ENCODE peak calls at places on chromosome X, in seven cellular contexts. One of them, this sample, is unnamed.

GRCh38 chrX:152821145-152821765 is 9.3 kb downstream of the CETN2 start:
- DNase-seq in lung: no peak
- DNase-seq in heart left ventricle: no peak
- DNase-seq in tibial artery: no peak
- DNase-seq in AG04450: no peak
- DNase-seq in adrenal gland: peak
- DNase-seq in AG09309: no peak
- DNase-seq in this sample: no peak

GRCh38 chrX:101078716-101079115 is at the start of gene TMEM35A:
- DNase-seq in lung: no peak
- DNase-seq in heart left ventricle: no peak
- DNase-seq in tibial artery: no peak
- DNase-seq in AG04450: peak
- DNase-seq in adrenal gland: no peak
- DNase-seq in AG09309: no peak
- DNase-seq in this sample: no peak

GRCh38 chrX:131802836-131803626 is 220.1 kb upstream of the STK26 start:
- DNase-seq in lung: peak
- DNase-seq in heart left ventricle: peak
- DNase-seq in tibial artery: no peak
- DNase-seq in AG04450: no peak
- DNase-seq in adrenal gland: peak
- DNase-seq in AG09309: no peak
- DNase-seq in this sample: no peak

GRCh38 chrX:53716328-53717088 is 30.0 kb upstream of the HUWE1 start:
- DNase-seq in lung: no peak
- DNase-seq in heart left ventricle: no peak
- DNase-seq in tibial artery: no peak
- DNase-seq in AG04450: no peak
- DNase-seq in adrenal gland: no peak
- DNase-seq in AG09309: no peak
- DNase-seq in this sample: no peak

GRCh38 chrX:44314259-44314734 is 29.2 kb downstream of the EFHC2 start:
- DNase-seq in lung: no peak
- DNase-seq in heart left ventricle: peak
- DNase-seq in tibial artery: no peak
- DNase-seq in AG04450: peak
- DNase-seq in adrenal gland: no peak
- DNase-seq in AG09309: no peak
- DNase-seq in this sample: no peak

GRCh38 chrX:133792198-133792953 is 193.0 kb downstream of the GPC3 start:
- DNase-seq in lung: peak
- DNase-seq in heart left ventricle: peak
- DNase-seq in tibial artery: peak
- DNase-seq in AG04450: peak
- DNase-seq in adrenal gland: peak
- DNase-seq in AG09309: peak
- DNase-seq in this sample: peak

GRCh38 chrX:73817381-73818199 is 254.6 kb downstream of the CHIC1 start:
- DNase-seq in lung: no peak
- DNase-seq in heart left ventricle: no peak
- DNase-seq in tibial artery: no peak
- DNase-seq in AG04450: no peak
- DNase-seq in adrenal gland: no peak
- DNase-seq in AG09309: no peak
- DNase-seq in this sample: no peak

GRCh38 chrX:37627602-37628001 is 56.1 kb downstream of the LANCL3 start:
- DNase-seq in lung: no peak
- DNase-seq in heart left ventricle: no peak
- DNase-seq in tibial artery: no peak
- DNase-seq in AG04450: no peak
- DNase-seq in adrenal gland: no peak
- DNase-seq in AG09309: no peak
- DNase-seq in this sample: no peak

GRCh38 chrX:133570549-133570948 is 155.3 kb upstream of the GPC4 start:
- DNase-seq in lung: no peak
- DNase-seq in heart left ventricle: no peak
- DNase-seq in tibial artery: no peak
- DNase-seq in AG04450: no peak
- DNase-seq in adrenal gland: no peak
- DNase-seq in AG09309: peak
- DNase-seq in this sample: no peak

GRCh38 chrX:38276089-38276488 is 51.2 kb downstream of the RPGR start:
- DNase-seq in lung: no peak
- DNase-seq in heart left ventricle: no peak
- DNase-seq in tibial artery: no peak
- DNase-seq in AG04450: no peak
- DNase-seq in adrenal gland: no peak
- DNase-seq in AG09309: no peak
- DNase-seq in this sample: no peak

GRCh38 chrX:77755561-77755960 is 30.5 kb downstream of the ATRX start:
- DNase-seq in lung: no peak
- DNase-seq in heart left ventricle: no peak
- DNase-seq in tibial artery: no peak
- DNase-seq in AG04450: no peak
- DNase-seq in adrenal gland: no peak
- DNase-seq in AG09309: no peak
- DNase-seq in this sample: no peak

GRCh38 chrX:118016422-118016821 is 100.2 kb downstream of the KLHL13 start:
- DNase-seq in lung: no peak
- DNase-seq in heart left ventricle: no peak
- DNase-seq in tibial artery: no peak
- DNase-seq in AG04450: no peak
- DNase-seq in adrenal gland: no peak
- DNase-seq in AG09309: no peak
- DNase-seq in this sample: no peak

GRCh38 chrX:13888284-13888683 is 71.4 kb upstream of the GPM6B start:
- DNase-seq in lung: no peak
- DNase-seq in heart left ventricle: no peak
- DNase-seq in tibial artery: no peak
- DNase-seq in AG04450: no peak
- DNase-seq in adrenal gland: no peak
- DNase-seq in AG09309: no peak
- DNase-seq in this sample: no peak

GRCh38 chrX:52271212-52271611 is 86.5 kb downstream of the MAGED4 start:
- DNase-seq in lung: no peak
- DNase-seq in heart left ventricle: no peak
- DNase-seq in tibial artery: no peak
- DNase-seq in AG04450: no peak
- DNase-seq in adrenal gland: no peak
- DNase-seq in AG09309: no peak
- DNase-seq in this sample: no peak

GRCh38 chrX:46838974-46839480 is 2.2 kb downstream of the RP2 start:
- DNase-seq in lung: no peak
- DNase-seq in heart left ventricle: no peak
- DNase-seq in tibial artery: no peak
- DNase-seq in AG04450: no peak
- DNase-seq in adrenal gland: no peak
- DNase-seq in AG09309: no peak
- DNase-seq in this sample: no peak

GRCh38 chrX:150700107-150700506 is 6.9 kb downstream of the MTMR1 start:
- DNase-seq in lung: no peak
- DNase-seq in heart left ventricle: no peak
- DNase-seq in tibial artery: no peak
- DNase-seq in AG04450: no peak
- DNase-seq in adrenal gland: no peak
- DNase-seq in AG09309: no peak
- DNase-seq in this sample: no peak

GRCh38 chrX:52509916-52510315 is 6.9 kb downstream of the XAGE1B start:
- DNase-seq in lung: no peak
- DNase-seq in heart left ventricle: no peak
- DNase-seq in tibial artery: no peak
- DNase-seq in AG04450: no peak
- DNase-seq in adrenal gland: no peak
- DNase-seq in AG09309: no peak
- DNase-seq in this sample: no peak

GRCh38 chrX:154096140-154097002 is 1.1 kb downstream of the MECP2 start:
- DNase-seq in lung: no peak
- DNase-seq in heart left ventricle: peak
- DNase-seq in tibial artery: peak
- DNase-seq in AG04450: no peak
- DNase-seq in adrenal gland: peak
- DNase-seq in AG09309: no peak
- DNase-seq in this sample: no peak

GRCh38 chrX:15087747-15088146 is 182.1 kb downstream of the ASB9 start:
- DNase-seq in lung: no peak
- DNase-seq in heart left ventricle: no peak
- DNase-seq in tibial artery: no peak
- DNase-seq in AG04450: no peak
- DNase-seq in adrenal gland: no peak
- DNase-seq in AG09309: no peak
- DNase-seq in this sample: no peak

GRCh38 chrX:23841847-23842522 is 59.0 kb downstream of the SAT1 start:
- DNase-seq in lung: no peak
- DNase-seq in heart left ventricle: no peak
- DNase-seq in tibial artery: no peak
- DNase-seq in AG04450: no peak
- DNase-seq in adrenal gland: no peak
- DNase-seq in AG09309: no peak
- DNase-seq in this sample: no peak

GRCh38 chrX:30990361-30990760 is 81.5 kb downstream of the FTHL17 start:
- DNase-seq in lung: no peak
- DNase-seq in heart left ventricle: no peak
- DNase-seq in tibial artery: no peak
- DNase-seq in AG04450: no peak
- DNase-seq in adrenal gland: no peak
- DNase-seq in AG09309: no peak
- DNase-seq in this sample: no peak

GRCh38 chrX:30995060-30995700 is 76.7 kb downstream of the FTHL17 start:
- DNase-seq in lung: no peak
- DNase-seq in heart left ventricle: no peak
- DNase-seq in tibial artery: no peak
- DNase-seq in AG04450: no peak
- DNase-seq in adrenal gland: no peak
- DNase-seq in AG09309: no peak
- DNase-seq in this sample: no peak

GRCh38 chrX:30995705-30996104 is 76.1 kb downstream of the FTHL17 start:
- DNase-seq in lung: no peak
- DNase-seq in heart left ventricle: no peak
- DNase-seq in tibial artery: no peak
- DNase-seq in AG04450: no peak
- DNase-seq in adrenal gland: no peak
- DNase-seq in AG09309: no peak
- DNase-seq in this sample: no peak

DNA sequence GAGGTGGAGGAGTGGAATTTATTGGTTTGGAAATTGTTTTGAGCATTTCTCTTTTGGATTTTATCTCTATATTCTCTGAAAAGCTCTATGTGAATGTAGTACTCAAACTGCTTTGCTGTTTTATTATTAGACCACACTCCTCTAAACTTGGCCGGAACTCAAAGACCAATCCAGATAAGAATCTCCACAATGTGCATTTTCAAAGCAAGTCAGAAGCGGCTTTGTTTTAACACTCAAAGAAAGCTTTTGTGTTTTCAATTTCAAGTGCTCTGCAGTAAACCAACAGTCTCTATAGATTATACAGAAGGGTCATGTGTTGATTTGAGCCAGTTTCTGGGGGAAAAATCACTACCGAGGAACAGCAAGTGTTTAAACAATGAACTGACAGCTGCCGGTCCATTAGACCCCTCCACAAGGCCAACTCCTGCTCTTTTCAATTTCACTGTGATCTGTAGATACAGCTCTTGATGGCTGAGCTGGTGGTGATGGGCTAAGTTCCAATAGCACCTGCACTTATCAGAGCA is 79.4 kb downstream of the FTHL17 start:
- DNase-seq in lung: no peak
- DNase-seq in heart left ventricle: no peak
- DNase-seq in tibial artery: no peak
- DNase-seq in AG04450: no peak
- DNase-seq in adrenal gland: no peak
- DNase-seq in AG09309: no peak
- DNase-seq in this sample: no peak
- TF ChIP-seq CTCF in lung: no peak
- TF ChIP-seq CTCF in heart left ventricle: no peak
- TF ChIP-seq CTCF in tibial artery: no peak
- TF ChIP-seq CTCF in AG04450: no peak
- TF ChIP-seq CTCF in adrenal gland: no peak
- TF ChIP-seq CTCF in AG09309: no peak
- TF ChIP-seq CTCF in this sample: no peak

GRCh38 chrX:34332336-34332735 is 200.2 kb upstream of the FAM47A start:
- DNase-seq in lung: no peak
- DNase-seq in heart left ventricle: no peak
- DNase-seq in tibial artery: no peak
- DNase-seq in AG04450: no peak
- DNase-seq in adrenal gland: no peak
- DNase-seq in AG09309: no peak
- DNase-seq in this sample: no peak
- TF ChIP-seq CTCF in lung: no peak
- TF ChIP-seq CTCF in heart left ventricle: no peak
- TF ChIP-seq CTCF in tibial artery: no peak
- TF ChIP-seq CTCF in AG04450: no peak
- TF ChIP-seq CTCF in adrenal gland: no peak
- TF ChIP-seq CTCF in AG09309: no peak
- TF ChIP-seq CTCF in this sample: no peak

DNA sequence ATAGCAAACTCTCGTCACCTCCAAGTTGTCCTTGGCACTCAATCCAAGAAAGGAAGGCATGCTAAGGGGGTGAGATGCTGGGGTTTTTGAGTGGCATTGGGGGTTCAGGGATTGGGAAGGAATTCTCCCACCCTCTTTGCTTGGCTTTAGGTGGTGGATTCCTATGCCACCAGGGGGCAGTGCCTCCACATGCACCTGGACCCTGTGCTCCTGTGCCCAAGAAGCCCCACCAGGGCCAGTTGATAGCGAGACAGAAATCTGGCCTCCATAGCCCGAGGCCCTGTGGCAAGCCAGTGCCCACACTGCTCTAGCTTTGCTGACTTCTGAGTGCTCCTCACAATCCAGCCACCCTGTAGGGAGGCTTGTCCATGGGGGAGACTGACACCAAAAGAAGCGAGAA is 2.0 kb upstream of the FATE1 start:
- DNase-seq in lung: no peak
- DNase-seq in heart left ventricle: no peak
- DNase-seq in tibial artery: no peak
- DNase-seq in AG04450: no peak
- DNase-seq in adrenal gland: no peak
- DNase-seq in AG09309: no peak
- DNase-seq in this sample: peak
- TF ChIP-seq CTCF in lung: no peak
- TF ChIP-seq CTCF in heart left ventricle: peak
- TF ChIP-seq CTCF in tibial artery: no peak
- TF ChIP-seq CTCF in AG04450: peak
- TF ChIP-seq CTCF in adrenal gland: peak
- TF ChIP-seq CTCF in AG09309: peak
- TF ChIP-seq CTCF in this sample: peak

GRCh38 chrX:88612870-88613329 is 134.1 kb upstream of the CPXCR1 start:
- DNase-seq in lung: no peak
- DNase-seq in heart left ventricle: no peak
- DNase-seq in tibial artery: no peak
- DNase-seq in AG04450: no peak
- DNase-seq in adrenal gland: no peak
- DNase-seq in AG09309: no peak
- DNase-seq in this sample: no peak

DNA sequence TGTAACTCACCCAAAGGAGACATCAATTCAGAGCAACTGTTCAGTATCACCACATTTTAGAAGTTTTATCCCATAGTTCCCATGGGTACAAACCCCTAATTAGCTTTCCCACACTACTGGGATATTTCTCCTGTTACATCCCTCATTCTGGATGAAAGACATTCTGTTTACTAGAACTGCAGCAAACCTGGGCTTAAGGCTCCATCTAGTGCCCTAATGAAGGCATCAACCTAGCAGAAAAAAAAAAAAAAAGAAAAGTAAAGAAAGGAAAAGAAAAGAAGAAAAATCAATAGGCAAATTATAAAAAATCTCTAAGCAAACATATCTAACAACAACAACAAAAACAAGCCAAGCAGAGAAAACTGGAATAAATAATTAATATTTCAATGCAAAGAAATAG is 133.7 kb upstream of the CPXCR1 start:
- DNase-seq in lung: no peak
- DNase-seq in heart left ventricle: no peak
- DNase-seq in tibial artery: no peak
- DNase-seq in AG04450: no peak
- DNase-seq in adrenal gland: no peak
- DNase-seq in AG09309: no peak
- DNase-seq in this sample: no peak
- TF ChIP-seq CTCF in lung: no peak
- TF ChIP-seq CTCF in heart left ventricle: no peak
- TF ChIP-seq CTCF in tibial artery: peak
- TF ChIP-seq CTCF in AG04450: no peak
- TF ChIP-seq CTCF in adrenal gland: no peak
- TF ChIP-seq CTCF in AG09309: peak
- TF ChIP-seq CTCF in this sample: no peak

This sample was measured in suprapubic skin.